ENCODE peak calls at places on chromosomes 3 and 15, in six cellular contexts. J is NCI-H1105; I is H54; S is activated T-helper 1 cell treated with anti-CD3 and anti-CD28 coated beads, Interleukin-2, amount 50 U/mL, for 16 hours; E is NCI-H345; M is ovary. N is an unnamed sample.

GRCh38 chr3:11635671-11636371 is 7.9 kb downstream of the VGLL4 start:
- DNase-seq in J (no peak), I (no peak), S (no peak), E (no peak), M (no peak), N (no peak)

GRCh38 chr3:129587559-129588210 is 18.8 kb downstream of the PLXND1 start:
- DNase-seq in J (no peak), I (no peak), S (no peak), E (no peak), M (no peak), N (no peak)

GRCh38 chr3:23324745-23325144 is 121.6 kb downstream of the UBE2E2 start:
- DNase-seq in J (no peak), I (no peak), S (no peak), E (no peak), M (no peak), N (peak)

GRCh38 chr3:72782521-72782920 is 65.7 kb downstream of the SHQ1 start:
- DNase-seq in J (no peak), I (no peak), S (no peak), E (peak), M (no peak), N (no peak)

GRCh38 chr15:43903864-43904290 is 77.1 kb downstream of the WDR76 start:
- DNase-seq in J (no peak), I (peak), S (peak), E (peak), M (peak), N (peak)

GRCh38 chr3:100106094-100106493 is 8.2 kb downstream of the FILIP1L start:
- DNase-seq in J (peak), I (no peak), S (no peak), E (peak), M (no peak), N (no peak)

GRCh38 chr3:195270350-195271115 is 426 bp downstream of the XXYLT1 start:
- DNase-seq in J (peak), I (peak), S (peak), E (peak), M (peak), N (peak)

GRCh38 chr3:10300087-10300486 is 7.3 kb upstream of the GHRL start:
- DNase-seq in J (no peak), I (no peak), S (no peak), E (no peak), M (no peak), N (no peak)

GRCh38 chr3:58404396-58404795 is 29.2 kb downstream of the PDHB start:
- DNase-seq in J (no peak), I (no peak), S (no peak), E (no peak), M (no peak), N (no peak)

GRCh38 chr3:53170325-53171108 is 9.5 kb downstream of the PRKCD start:
- DNase-seq in J (no peak), I (no peak), S (no peak), E (no peak), M (no peak), N (no peak)

GRCh38 chr3:23877324-23877980 is 39.3 kb downstream of the NKIRAS1 start:
- DNase-seq in J (no peak), I (peak), S (no peak), E (no peak), M (no peak), N (peak)

GRCh38 chr3:67489816-67490215 is 164.6 kb downstream of the SUCLG2 start:
- DNase-seq in J (no peak), I (no peak), S (no peak), E (no peak), M (no peak), N (no peak)

GRCh38 chr15:67380921-67381320 is 126.3 kb downstream of the IQCH start:
- DNase-seq in J (no peak), I (no peak), S (no peak), E (no peak), M (no peak), N (no peak)

GRCh38 chr3:99439892-99440291 is 198.5 kb upstream of the COL8A1 start:
- DNase-seq in J (no peak), I (no peak), S (no peak), E (no peak), M (no peak), N (peak)

GRCh38 chr3:135896613-135897012 is 68.9 kb upstream of the PPP2R3A start:
- DNase-seq in J (no peak), I (peak), S (no peak), E (no peak), M (no peak), N (peak)

N was measured in HTR-8/SVneo.